ENCODE peak calls at places on chromosome 7, in five cellular contexts. One of them, this sample, is unnamed.

GRCh38 chr7:40698214-40698920 is 563.6 kb downstream of the SUGCT start:
- DNase-seq in GM04503: no peak
- DNase-seq in thoracic aorta: no peak
- DNase-seq in LoVo: peak; percentile 39
- DNase-seq in NCI-H345: no peak
- DNase-seq in this sample: no peak

GRCh38 chr7:10412426-10413019 is 561.1 kb upstream of the PHF14 start:
- DNase-seq in GM04503: no peak
- DNase-seq in thoracic aorta: no peak
- DNase-seq in LoVo: peak; percentile 70
- DNase-seq in NCI-H345: peak; percentile 50
- DNase-seq in this sample: peak; percentile 38

GRCh38 chr7:137626469-137627067 is 220.2 kb downstream of the DGKI start:
- DNase-seq in GM04503: no peak
- DNase-seq in thoracic aorta: no peak
- DNase-seq in LoVo: peak; percentile 51
- DNase-seq in NCI-H345: no peak
- DNase-seq in this sample: peak; percentile 56

GRCh38 chr7:19106308-19107141 is 10.9 kb downstream of the TWIST1 start:
- DNase-seq in GM04503: no peak
- DNase-seq in thoracic aorta: no peak
- DNase-seq in LoVo: no peak
- DNase-seq in NCI-H345: peak; percentile 11
- DNase-seq in this sample: peak; percentile 41

GRCh38 chr7:155814569-155815276 is 2.5 kb upstream of the SHH start:
- DNase-seq in GM04503: no peak
- DNase-seq in thoracic aorta: no peak
- DNase-seq in LoVo: no peak
- DNase-seq in NCI-H345: no peak
- DNase-seq in this sample: no peak

GRCh38 chr7:146683439-146683838 is 566.8 kb downstream of the CNTNAP2 start:
- DNase-seq in GM04503: no peak
- DNase-seq in thoracic aorta: no peak
- DNase-seq in LoVo: no peak
- DNase-seq in NCI-H345: no peak
- DNase-seq in this sample: peak; percentile 57

GRCh38 chr7:86407291-86407690 is 236.4 kb upstream of the GRM3 start:
- DNase-seq in GM04503: no peak
- DNase-seq in thoracic aorta: no peak
- DNase-seq in LoVo: no peak
- DNase-seq in NCI-H345: no peak
- DNase-seq in this sample: peak; percentile 76

GRCh38 chr7:30163231-30163894 is 28.6 kb downstream of the MTURN start:
- DNase-seq in GM04503: no peak
- DNase-seq in thoracic aorta: no peak
- DNase-seq in LoVo: no peak
- DNase-seq in NCI-H345: peak; percentile 71
- DNase-seq in this sample: no peak

GRCh38 chr7:45514944-45515343 is 59.2 kb upstream of the ADCY1 start:
- DNase-seq in GM04503: no peak
- DNase-seq in thoracic aorta: no peak
- DNase-seq in LoVo: no peak
- DNase-seq in NCI-H345: no peak
- DNase-seq in this sample: no peak

GRCh38 chr7:115008465-115009114 is 86.7 kb downstream of the MDFIC start:
- DNase-seq in GM04503: peak; percentile 58
- DNase-seq in thoracic aorta: no peak
- DNase-seq in LoVo: no peak
- DNase-seq in NCI-H345: no peak
- DNase-seq in this sample: peak; percentile 43

GRCh38 chr7:20381406-20382034 is 50.8 kb downstream of the ITGB8 start:
- DNase-seq in GM04503: no peak
- DNase-seq in thoracic aorta: no peak
- DNase-seq in LoVo: no peak
- DNase-seq in NCI-H345: no peak
- DNase-seq in this sample: no peak

GRCh38 chr7:73811760-73812168 is 19.0 kb upstream of the CLDN4 start:
- DNase-seq in GM04503: no peak
- DNase-seq in thoracic aorta: no peak
- DNase-seq in LoVo: peak; percentile 90
- DNase-seq in NCI-H345: peak; percentile 66
- DNase-seq in this sample: peak; percentile 44

GRCh38 chr7:144784943-144785342 is 50.9 kb downstream of the TPK1 start:
- DNase-seq in GM04503: no peak
- DNase-seq in thoracic aorta: peak; percentile 40
- DNase-seq in LoVo: no peak
- DNase-seq in NCI-H345: no peak
- DNase-seq in this sample: no peak

GRCh38 chr7:22417841-22418240 is 60.9 kb upstream of the RAPGEF5 start:
- DNase-seq in GM04503: no peak
- DNase-seq in thoracic aorta: no peak
- DNase-seq in LoVo: no peak
- DNase-seq in NCI-H345: no peak
- DNase-seq in this sample: no peak

GRCh38 chr7:47293884-47294568 is 287.9 kb downstream of the TNS3 start:
- DNase-seq in GM04503: no peak
- DNase-seq in thoracic aorta: no peak
- DNase-seq in LoVo: no peak
- DNase-seq in NCI-H345: no peak
- DNase-seq in this sample: no peak

GRCh38 chr7:112421666-112422486 is 28.4 kb upstream of the IFRD1 start:
- DNase-seq in GM04503: no peak
- DNase-seq in thoracic aorta: no peak
- DNase-seq in LoVo: no peak
- DNase-seq in NCI-H345: no peak
- DNase-seq in this sample: no peak

GRCh38 chr7:99362801-99363200 is 11.7 kb upstream of the ARPC1B start:
- DNase-seq in GM04503: peak; percentile 85
- DNase-seq in thoracic aorta: no peak
- DNase-seq in LoVo: no peak
- DNase-seq in NCI-H345: no peak
- DNase-seq in this sample: peak; percentile 60

GRCh38 chr7:83415840-83416239 is 233.1 kb downstream of the SEMA3E start:
- DNase-seq in GM04503: no peak
- DNase-seq in thoracic aorta: no peak
- DNase-seq in LoVo: no peak
- DNase-seq in NCI-H345: no peak
- DNase-seq in this sample: no peak

GRCh38 chr7:123208793-123209192 is 9.0 kb upstream of the SLC13A1 start:
- DNase-seq in GM04503: no peak
- DNase-seq in thoracic aorta: no peak
- DNase-seq in LoVo: peak; percentile 14
- DNase-seq in NCI-H345: peak; percentile 13
- DNase-seq in this sample: no peak

GRCh38 chr7:143042159-143042820 is 9.9 kb upstream of the OR6V1 start:
- DNase-seq in GM04503: no peak
- DNase-seq in thoracic aorta: no peak
- DNase-seq in LoVo: no peak
- DNase-seq in NCI-H345: no peak
- DNase-seq in this sample: no peak

GRCh38 chr7:116214921-116215320 is 4.6 kb downstream of the TES start:
- DNase-seq in GM04503: no peak
- DNase-seq in thoracic aorta: no peak
- DNase-seq in LoVo: no peak
- DNase-seq in NCI-H345: no peak
- DNase-seq in this sample: no peak

GRCh38 chr7:130909881-130910672 is 176.1 kb upstream of the KLF14 start:
- DNase-seq in GM04503: no peak
- DNase-seq in thoracic aorta: no peak
- DNase-seq in LoVo: no peak
- DNase-seq in NCI-H345: no peak
- DNase-seq in this sample: no peak